ENCODE peak calls at places on chromosomes 16 and 17, in five cellular contexts. N, V, Y, S and M are unnamed samples.

GRCh38 chr16:2770057-2770780 is 6.9 kb downstream of the ELOB start:
- DNase-seq in N (no peak), V (no peak), Y (no peak), S (no peak), M (no peak)

GRCh38 chr17:8628609-8629169 is 1.8 kb downstream of the MYH10 start:
- DNase-seq in N (no peak), V (no peak), Y (no peak), S (no peak), M (no peak)

GRCh38 chr17:18181358-18181757 is 2.3 kb upstream of the ALKBH5 start:
- DNase-seq in N (peak), V (no peak), Y (no peak), S (no peak), M (peak)

GRCh38 chr16:81238296-81239011 is at the start of gene BCO1:
- DNase-seq in N (peak), V (no peak), Y (no peak), S (peak), M (peak)

GRCh38 chr16:54240180-54241125 is 46.1 kb downstream of the IRX3 start:
- DNase-seq in N (no peak), V (no peak), Y (no peak), S (no peak), M (no peak)

GRCh38 chr16:68734782-68735181 is 2.3 kb upstream of the CDH1 start:
- DNase-seq in N (no peak), V (no peak), Y (no peak), S (no peak), M (no peak)

GRCh38 chr17:63039899-63040602 is 74.0 kb downstream of the TANC2 start:
- DNase-seq in N (peak), V (no peak), Y (peak), S (no peak), M (peak)

GRCh38 chr16:66045626-66046025 is 320.9 kb upstream of the CDH5 start:
- DNase-seq in N (no peak), V (no peak), Y (no peak), S (no peak), M (no peak)

GRCh38 chr17:42185497-42185860 is 227 bp upstream of the HCRT start:
- DNase-seq in N (no peak), V (no peak), Y (no peak), S (no peak), M (no peak)

GRCh38 chr16:1048442-1049112 is 24.0 kb upstream of the SSTR5 start:
- DNase-seq in N (peak), V (no peak), Y (peak), S (peak), M (no peak)

GRCh38 chr17:70251704-70252103 is 82.4 kb downstream of the KCNJ2 start:
- DNase-seq in N (no peak), V (no peak), Y (no peak), S (no peak), M (no peak)

GRCh38 chr16:4460936-4461249 is 13.5 kb downstream of the NMRAL1 start:
- DNase-seq in N (no peak), V (no peak), Y (no peak), S (no peak), M (no peak)

GRCh38 chr16:28821874-28822519 is 802 bp upstream of the ATXN2L start:
- DNase-seq in N (no peak), V (no peak), Y (no peak), S (no peak), M (no peak)

GRCh38 chr16:35631261-35631945 is 2172.0 kb downstream of the TP53TG3F start:
- DNase-seq in N (no peak), V (no peak), Y (no peak), S (no peak), M (no peak)

GRCh38 chr17:47862621-47863440 is 11.9 kb upstream of the SP6 start:
- DNase-seq in N (peak), V (no peak), Y (no peak), S (no peak), M (peak)

GRCh38 chr16:67206838-67207115 is 7.8 kb downstream of the ELMO3 start:
- DNase-seq in N (peak), V (no peak), Y (no peak), S (no peak), M (peak)

GRCh38 chr17:10192963-10193362 is 5.4 kb downstream of the GAS7 start:
- DNase-seq in N (no peak), V (no peak), Y (no peak), S (no peak), M (no peak)

GRCh38 chr16:84788968-84789371 is 30.8 kb upstream of the CRISPLD2 start:
- DNase-seq in N (no peak), V (no peak), Y (no peak), S (no peak), M (no peak)

GRCh38 chr16:28915181-28915580 is 9.9 kb downstream of the RABEP2 start:
- DNase-seq in N (peak), V (no peak), Y (no peak), S (no peak), M (no peak)

GRCh38 chr16:56401482-56401881 is 23.9 kb downstream of the AMFR start:
- DNase-seq in N (no peak), V (peak), Y (no peak), S (no peak), M (peak)

GRCh38 chr16:49674255-49674980 is 181.5 kb downstream of the ZNF423 start:
- DNase-seq in N (no peak), V (no peak), Y (no peak), S (no peak), M (no peak)

GRCh38 chr17:78197147-78197830 is 10.1 kb downstream of the AFMID start:
- DNase-seq in N (no peak), V (no peak), Y (no peak), S (no peak), M (peak)

GRCh38 chr16:69315486-69316311 is 4.5 kb downstream of the VPS4A start:
- DNase-seq in N (no peak), V (no peak), Y (no peak), S (no peak), M (no peak)

GRCh38 chr16:78705694-78706093 is 606.2 kb downstream of the WWOX start:
- DNase-seq in N (no peak), V (peak), Y (no peak), S (no peak), M (peak)